ENCODE peak calls at places on chromosome 1, in four cellular contexts. I is stomach, V is ovary, J is transverse colon. X is an unnamed sample. For H3K27me3, the result is how much of the 10 kb centered on the place peaks cover.

GRCh38 chr1:16071614-16072013 is 1.8 kb downstream of the FAM131C start:
- DNase-seq in I (no peak), V (no peak), J (no peak), X (no peak)

GRCh38 chr1:27010226-27010994 is 2.2 kb downstream of the TENT5B start:
- DNase-seq in I (no peak), V (no peak), J (no peak), X (no peak)

GRCh38 chr1:35569956-35570355 is 3.2 kb upstream of the TFAP2E start:
- DNase-seq in I (no peak), V (no peak), J (no peak), X (no peak)

GRCh38 chr1:221611930-221612777 is 129.7 kb downstream of the DUSP10 start:
- DNase-seq in I (no peak), V (peak), J (peak), X (peak)

GRCh38 chr1:82162526-82163420 is 362.0 kb downstream of the ADGRL2 start:
- DNase-seq in I (no peak), V (no peak), J (no peak), X (no peak)

GRCh38 chr1:100267284-100267683 is 1.3 kb downstream of the RTCA start:
- DNase-seq in I (no peak), V (no peak), J (no peak), X (no peak)

GRCh38 chr1:185432943-185433342 is 115.9 kb upstream of the IVNS1ABP start:
- DNase-seq in I (no peak), V (no peak), J (no peak), X (no peak)

GRCh38 chr1:87515781-87516180 is 187.1 kb downstream of the LMO4 start:
- DNase-seq in I (no peak), V (no peak), J (no peak), X (no peak)

GRCh38 chr1:212794561-212795014 is 2.9 kb downstream of the TATDN3 start:
- DNase-seq in I (no peak), V (no peak), J (no peak), X (no peak)

GRCh38 chr1:41539999-41540398 is 55.5 kb upstream of the EDN2 start:
- DNase-seq in I (peak), V (no peak), J (peak), X (no peak)

GRCh38 chr1:186002426-186002825 is 268.2 kb downstream of the HMCN1 start:
- DNase-seq in I (no peak), V (no peak), J (no peak), X (no peak)

GRCh38 chr1:40870135-40870728 is 8.1 kb upstream of the CITED4 start:
- DNase-seq in I (no peak), V (no peak), J (no peak), X (no peak)

GRCh38 chr1:201886103-201886885 is 2.4 kb upstream of the SHISA4 start:
- DNase-seq in I (no peak), V (peak), J (no peak), X (no peak)

GRCh38 chr1:173405758-173406344 is 71.3 kb upstream of the PRDX6 start:
- DNase-seq in I (no peak), V (no peak), J (no peak), X (no peak)

GRCh38 chr1:147515046-147515869 is 26.0 kb upstream of the BCL9 start:
- DNase-seq in I (peak), V (no peak), J (no peak), X (no peak)

GRCh38 chr1:101382135-101382534 is 145.3 kb downstream of the S1PR1 start:
- DNase-seq in I (no peak), V (no peak), J (no peak), X (no peak)

GRCh38 chr1:15195420-15196052 is 42.0 kb downstream of the TMEM51 start:
- DNase-seq in I (no peak), V (peak), J (no peak), X (peak)

GRCh38 chr1:228265167-228265566 is 57.3 kb downstream of the OBSCN start:
- DNase-seq in I (no peak), V (no peak), J (no peak), X (no peak)

GRCh38 chr1:178871551-178872320 is 859 bp upstream of the ANGPTL1 start:
- DNase-seq in I (no peak), V (no peak), J (no peak), X (no peak)

GRCh38 chr1:119590377-119590776 is 57.7 kb downstream of the ZNF697 start:
- DNase-seq in I (no peak), V (no peak), J (no peak), X (no peak)

GRCh38 chr1:28395181-28395580 is 25.6 kb downstream of the PHACTR4 start:
- DNase-seq in I (no peak), V (no peak), J (no peak), X (no peak)

GRCh38 chr1:151282883-151283725 is 1.0 kb downstream of the ZNF687 start:
- DNase-seq in I (peak), V (no peak), J (peak), X (peak)

GRCh38 chr1:6634278-6635052 is 9.8 kb downstream of the THAP3 start:
- DNase-seq in I (peak), V (peak), J (peak), X (peak)

GRCh38 chr1:199313444-199313843 is 674.6 kb downstream of the PTPRC start:
- DNase-seq in I (no peak), V (no peak), J (no peak), X (no peak)
- TF ChIP-seq CTCF in I (no peak), V (no peak), J (no peak), X (no peak)

DNA sequence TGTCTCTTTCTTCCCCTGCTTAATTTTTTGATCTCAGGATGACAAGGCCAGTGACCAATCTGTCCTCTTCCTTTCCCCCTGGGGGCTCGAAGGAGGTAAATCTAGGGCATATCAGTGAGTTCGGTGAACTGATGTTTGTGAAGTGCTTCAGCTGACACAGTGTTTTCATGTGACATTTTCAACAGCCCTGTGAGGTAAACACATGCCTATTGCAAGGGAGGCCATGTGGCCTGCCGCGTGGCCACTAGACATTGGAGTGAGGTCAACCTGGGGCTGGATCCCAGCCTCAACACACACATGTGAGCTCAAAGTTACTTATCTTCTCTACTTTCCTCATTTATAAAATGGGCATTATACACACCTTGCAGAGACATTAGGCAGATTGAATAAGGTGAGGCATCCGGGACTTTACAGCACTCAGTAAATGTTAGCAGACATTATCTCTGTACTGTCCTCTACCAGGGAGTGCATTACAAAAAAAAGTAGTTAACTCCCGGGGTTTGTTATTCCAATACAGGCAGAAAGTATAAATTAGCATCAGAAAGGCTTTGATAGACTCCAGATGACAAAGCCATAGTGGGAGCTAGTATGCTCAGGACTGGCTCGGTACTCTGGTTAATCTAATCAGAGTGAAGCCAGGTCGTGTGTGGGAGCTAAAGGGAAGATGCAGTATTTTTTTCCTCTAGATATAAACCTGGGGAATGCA is 126.2 kb downstream of the PLPP3 start:
- DNase-seq in I (no peak), V (no peak), J (no peak), X (no peak)
- H3K27ac ChIP-seq in I (peak), V (no peak), J (peak), X (no peak)

GRCh38 chr1:217135569-217135915 is 412.3 kb upstream of the ESRRG start:
- DNase-seq in I (no peak), V (no peak), J (no peak), X (no peak)

GRCh38 chr1:217135987-217136894 is 413.0 kb upstream of the ESRRG start:
- DNase-seq in I (no peak), V (no peak), J (no peak), X (no peak)

GRCh38 chr1:217137210-217137871 is 414.1 kb upstream of the ESRRG start:
- DNase-seq in I (no peak), V (no peak), J (no peak), X (no peak)

GRCh38 chr1:217138173-217138838 is 415.1 kb upstream of the ESRRG start:
- DNase-seq in I (no peak), V (no peak), J (no peak), X (no peak)

DNA sequence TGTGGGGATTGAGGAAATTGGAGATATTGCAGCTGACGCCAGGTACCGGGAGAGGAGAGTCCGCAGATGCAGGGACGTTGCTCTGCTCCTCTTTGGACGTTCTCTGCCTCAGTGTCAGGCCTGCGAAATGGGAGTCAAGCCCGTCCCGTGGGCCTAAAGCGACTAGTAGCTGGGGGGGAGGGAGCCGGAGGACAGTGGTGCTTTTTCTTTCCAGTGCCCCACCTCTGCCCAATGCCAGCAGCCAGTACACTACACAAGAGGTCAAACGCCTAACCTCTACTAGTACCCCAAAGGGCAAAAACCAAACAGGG is 413.6 kb upstream of the ESRRG start:
- DNase-seq in I (no peak), V (no peak), J (no peak), X (no peak)
- H3K27me3 ChIP-seq in I (half or more), V (under half), J (half or more), X (under half)

DNA sequence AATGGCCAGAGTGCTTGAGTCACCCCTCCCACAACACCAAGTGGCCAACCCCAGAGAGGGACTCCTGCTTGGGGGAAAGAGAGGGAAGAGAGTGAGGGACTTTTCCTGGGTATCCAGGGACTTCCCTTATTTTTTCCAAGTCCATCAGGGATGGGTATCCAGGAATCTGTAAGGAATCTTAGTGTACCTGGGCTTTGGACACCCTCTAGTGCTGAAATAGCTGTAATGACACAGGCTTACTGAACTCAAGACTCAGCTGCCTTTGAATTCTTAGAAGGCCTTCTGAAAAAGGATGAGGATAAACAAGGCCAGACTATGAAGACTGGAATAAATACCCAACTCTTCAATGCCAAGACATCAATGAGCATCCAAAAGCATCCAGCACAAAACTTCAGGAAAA is 12.0 kb downstream of the TSHB start:
- DNase-seq in I (no peak), V (no peak), J (no peak), X (no peak)
- TF ChIP-seq CTCF in I (peak), V (no peak), J (peak), X (no peak)

DNA sequence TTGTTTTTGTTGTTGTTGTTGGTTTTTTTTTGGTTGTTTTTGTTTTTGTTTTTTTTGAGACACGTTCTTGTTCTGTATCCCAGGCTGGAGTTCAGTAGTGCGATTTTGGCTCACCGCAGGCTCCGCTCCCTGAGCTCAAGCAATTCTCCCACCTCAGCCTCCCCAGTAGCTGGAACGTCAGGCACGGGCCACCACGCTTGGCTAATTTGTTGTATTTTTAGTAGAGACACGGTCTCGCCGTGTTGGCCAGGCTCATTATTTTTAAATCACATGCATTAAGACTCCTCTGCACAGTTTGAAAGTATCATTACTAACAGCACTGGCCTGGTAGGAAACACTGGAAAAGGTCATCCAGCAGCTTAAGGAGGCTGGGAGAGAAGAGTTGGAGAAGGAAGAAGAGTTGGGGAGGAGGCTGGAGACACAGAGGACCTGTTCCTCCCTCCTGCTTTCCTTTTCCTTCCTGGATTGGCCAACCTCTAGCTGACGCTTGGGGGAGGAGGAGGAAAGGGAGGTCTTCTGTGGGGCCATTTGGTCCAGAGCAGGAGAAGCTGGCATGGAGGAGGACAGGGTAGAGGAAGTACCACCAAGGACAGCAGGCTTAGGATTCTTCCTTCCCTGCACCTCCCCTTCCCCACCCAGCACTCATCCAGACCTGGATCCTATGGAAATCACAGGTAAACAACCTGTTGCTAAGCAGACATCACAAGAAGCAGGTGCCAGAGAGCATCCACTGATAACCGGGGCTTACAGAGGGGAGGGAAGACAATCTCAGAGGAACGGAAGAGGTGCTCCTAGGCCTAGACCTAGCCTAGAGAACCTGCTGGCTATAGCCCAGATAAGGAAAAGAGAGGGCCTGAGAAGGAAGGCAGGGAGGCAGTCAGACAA is 71.9 kb upstream of the GOLT1A start:
- DNase-seq in I (no peak), V (no peak), J (no peak), X (no peak)
- H3K27ac ChIP-seq in I (peak), V (no peak), J (no peak), X (no peak)

GRCh38 chr1:112309499-112309898 is 86.5 kb upstream of the CTTNBP2NL start:
- DNase-seq in I (no peak), V (no peak), J (no peak), X (no peak)
- H3K27me3 ChIP-seq in I (under half), V (under half), J (under half), X (under half)

GRCh38 chr1:37514350-37515184 is at the start of gene MEAF6:
- DNase-seq in I (peak), V (peak), J (peak), X (peak)
- TF ChIP-seq CTCF in I (no peak), V (peak), J (peak), X (peak)

GRCh38 chr1:145995964-145996432 is 381 bp downstream of the TXNIP start:
- DNase-seq in I (peak), V (no peak), J (no peak), X (peak)

GRCh38 chr1:145999321-146000024 is 3.1 kb upstream of the TXNIP start:
- DNase-seq in I (peak), V (peak), J (peak), X (no peak)

GRCh38 chr1:145996433-145997155 is at the start of gene TXNIP:
- DNase-seq in I (peak), V (peak), J (peak), X (peak)

GRCh38 chr1:145995148-145995851 is 1.1 kb downstream of the TXNIP start:
- DNase-seq in I (peak), V (no peak), J (no peak), X (no peak)

DNA sequence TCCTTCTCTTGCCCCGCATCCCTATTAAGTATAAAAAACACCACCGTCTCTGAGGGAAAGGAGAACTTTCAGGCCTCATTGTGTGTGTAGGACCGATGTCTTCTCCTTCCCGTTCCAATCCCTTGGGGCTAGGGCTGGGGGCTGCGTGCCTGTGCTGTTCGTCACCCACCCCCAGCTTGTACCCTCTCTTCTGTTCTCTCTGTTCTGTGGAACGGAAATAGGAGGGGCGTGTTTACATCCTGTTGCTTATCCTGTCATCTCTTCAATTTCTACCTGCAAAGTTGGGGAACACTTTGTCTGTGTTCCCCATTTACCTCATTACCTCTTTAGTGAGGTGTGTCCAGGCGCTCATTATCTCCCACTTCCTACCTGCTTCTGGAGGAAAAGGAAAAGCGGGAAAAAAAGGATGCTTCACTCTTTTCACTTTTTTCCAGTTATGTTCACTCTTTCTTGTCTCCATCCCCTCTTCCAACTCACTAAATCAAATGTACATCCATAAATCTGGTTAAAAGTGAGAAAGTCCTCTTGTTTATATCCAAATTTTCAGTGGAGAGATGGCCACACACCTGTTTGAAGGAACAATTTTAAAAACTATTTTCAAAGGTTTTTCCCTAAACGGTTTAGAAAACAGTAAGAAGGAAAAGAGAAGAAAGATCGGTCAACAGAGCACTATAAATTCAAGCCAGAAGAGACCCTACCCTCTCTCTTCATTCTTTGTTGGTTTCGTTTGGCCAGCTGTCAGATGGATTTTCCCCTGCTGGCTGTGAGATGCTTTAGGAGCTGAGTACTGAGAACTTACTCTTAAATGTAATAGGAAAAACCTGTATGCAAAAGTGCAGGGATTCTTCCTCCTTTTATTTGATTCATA is 1.0 kb upstream of the TXNIP start:
- DNase-seq in I (peak), V (peak), J (peak), X (peak)
- H3K27ac ChIP-seq in I (peak), V (peak), J (peak), X (peak)

DNA sequence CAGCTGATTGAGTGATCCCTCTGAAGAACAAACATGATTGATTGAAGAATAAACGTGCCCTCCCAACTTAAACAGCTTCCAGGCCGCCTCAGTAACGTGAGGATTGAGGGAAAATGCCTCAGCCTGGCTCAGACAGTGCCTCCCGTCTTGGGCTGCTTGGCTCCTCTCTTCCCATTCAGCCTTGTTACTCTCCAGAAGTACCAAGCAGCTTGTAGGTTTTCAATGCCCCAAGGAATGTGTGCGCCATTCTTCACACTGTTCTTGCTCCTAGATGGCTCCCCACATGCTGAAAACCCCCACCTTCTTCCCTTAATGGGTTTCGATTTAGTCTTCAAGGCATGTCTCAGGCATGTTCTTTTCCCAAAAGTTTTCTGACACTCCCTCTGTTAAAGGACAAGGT is 51.8 kb downstream of the ST6GALNAC5 start:
- DNase-seq in I (no peak), V (no peak), J (no peak), X (no peak)
- H3K27me3 ChIP-seq in I (under half), V (under half), J (under half), X (under half)

GRCh38 chr1:206497363-206497762 is 10.0 kb upstream of the RASSF5 start:
- DNase-seq in I (no peak), V (no peak), J (no peak), X (no peak)

GRCh38 chr1:206497774-206498173 is 9.6 kb upstream of the RASSF5 start:
- DNase-seq in I (no peak), V (no peak), J (no peak), X (no peak)

GRCh38 chr1:206500046-206500445 is 7.3 kb upstream of the RASSF5 start:
- DNase-seq in I (no peak), V (no peak), J (no peak), X (no peak)

GRCh38 chr1:206496131-206496793 is 11.1 kb upstream of the RASSF5 start:
- DNase-seq in I (peak), V (no peak), J (no peak), X (no peak)

GRCh38 chr1:206498685-206499084 is 8.6 kb upstream of the RASSF5 start:
- DNase-seq in I (no peak), V (no peak), J (no peak), X (no peak)
- TF ChIP-seq CTCF in I (no peak), V (no peak), J (no peak), X (no peak)